ENCODE peak calls at places on chromosomes 16 and 17, in five cellular contexts. U is NCI-H1417 treated with DMSO at 0.1 percent for 48 hours; R is smooth muscle cell of the brain vasculature; M is stimulated activated CD4-positive, alpha-beta T cell treated with anti-CD3 and anti-CD28 coated beads, Interleukin-2, amount 100 ng/mL, for 48 hours; X is ELR. F is an unnamed sample.

GRCh38 chr16:54266363-54266955 is 20.1 kb downstream of the IRX3 start:
- DNase-seq in U (no peak), X (no peak), R (no peak), M (no peak), F (no peak)

GRCh38 chr16:68257251-68257905 is 6.9 kb upstream of the SLC7A6 start:
- DNase-seq in R (no peak), X (no peak), M (no peak), U (no peak), F (no peak)

GRCh38 chr16:1036121-1036520 is 36.4 kb upstream of the SSTR5 start:
- DNase-seq in M (no peak), X (no peak), R (no peak), U (no peak), F (no peak)

GRCh38 chr16:24728891-24729242 is 584 bp upstream of the TNRC6A start:
- DNase-seq in X (no peak), M (no peak), R (no peak), U (no peak), F (no peak)

GRCh38 chr16:16007743-16008111 is 58.3 kb downstream of the ABCC1 start:
- DNase-seq in R (no peak), X (no peak), U (no peak), M (no peak), F (no peak)

GRCh38 chr17:11852231-11852630 is 145.0 kb downstream of the ZNF18 start:
- DNase-seq in M (no peak), U (no peak), X (no peak), R (no peak), F (no peak)

GRCh38 chr17:50495918-50496317 is 12.3 kb upstream of the MYCBPAP start:
- DNase-seq in R (no peak), X (peak; percentile 81), M (no peak), U (no peak), F (no peak)

GRCh38 chr17:951388-952132 is 28.0 kb downstream of the NXN start:
- DNase-seq in U (no peak), M (no peak), X (peak; percentile 95), R (no peak), F (no peak)

GRCh38 chr17:81090361-81091133 is 55.6 kb downstream of the BAIAP2 start:
- DNase-seq in M (peak; percentile 25), R (no peak), X (peak; percentile 30), U (no peak), F (no peak)

GRCh38 chr16:75624921-75625334 is 1.8 kb upstream of the ADAT1 start:
- DNase-seq in R (no peak), U (no peak), X (peak; percentile 52), M (no peak), F (no peak)

GRCh38 chr17:17493986-17494466 is 2.2 kb downstream of the RASD1 start:
- DNase-seq in M (no peak), R (no peak), U (no peak), X (no peak), F (no peak)

GRCh38 chr17:2369551-2370210 is 31.2 kb downstream of the MNT start:
- DNase-seq in M (no peak), X (no peak), R (no peak), U (no peak), F (no peak)

GRCh38 chr17:7626956-7627249 is 718 bp downstream of the SAT2 start:
- DNase-seq in X (no peak), M (no peak), U (no peak), R (no peak), F (no peak)

GRCh38 chr16:70470927-70471341 is 16.5 kb downstream of the FCSK start:
- DNase-seq in R (no peak), X (peak; percentile 47), M (no peak), U (no peak), F (no peak)

GRCh38 chr17:1730345-1731193 is 6.1 kb downstream of the WDR81 start:
- DNase-seq in U (no peak), M (no peak), R (no peak), X (peak; percentile 94), F (no peak)

F was measured in NCI-H1436 treated with DMSO at 0.1 percent for 48 hours.